ENCODE peak calls at places on chromosomes 5 and 9, in ten cellular contexts. S is stromal cell of bone marrow, W is WTC11, Q is AG09309, D is fibroblast of the aortic adventitia, K is HEK293T, N is GM13977, O is fibroblast of lung, T is OCI-M1, C is NCI-H1092 treated with DMSO at 0.1 percent for 48 hours. I is an unnamed sample.

GRCh38 chr5:107381189-107381856 is 289.4 kb downstream of the EFNA5 start:
- DNase-seq in S (no peak), W (no peak), Q (no peak), D (peak), K (no peak), N (no peak), O (peak), T (no peak), C (no peak), I (peak)

GRCh38 chr5:116574682-116575634 is at the start of gene SEMA6A:
- DNase-seq in S (peak), W (peak), Q (peak), D (peak), K (peak), N (peak), O (peak), T (no peak), C (peak), I (peak)

GRCh38 chr9:92384373-92384772 is 20.0 kb downstream of the OGN start:
- DNase-seq in S (peak), W (no peak), Q (no peak), D (peak), K (no peak), N (no peak), O (peak), T (no peak), C (no peak), I (no peak)

GRCh38 chr5:56900858-56901578 is 8.4 kb upstream of the SETD9 start:
- DNase-seq in S (no peak), W (peak), Q (no peak), D (peak), K (peak), N (peak), O (peak), T (peak), C (peak), I (peak)

GRCh38 chr9:106753155-106753671 is 109.8 kb upstream of the ZNF462 start:
- DNase-seq in S (no peak), W (no peak), Q (no peak), D (no peak), K (no peak), N (peak), O (no peak), T (peak), C (no peak), I (no peak)

GRCh38 chr5:78718185-78718584 is 69.6 kb upstream of the LHFPL2 start:
- DNase-seq in S (no peak), W (no peak), Q (no peak), D (no peak), K (no peak), N (no peak), O (no peak), T (no peak), C (peak), I (no peak)

GRCh38 chr5:14038341-14038959 is 94.0 kb upstream of the DNAH5 start:
- DNase-seq in S (no peak), W (no peak), Q (peak), D (peak), K (no peak), N (no peak), O (peak), T (no peak), C (no peak), I (no peak)

GRCh38 chr5:14714706-14715105 is 50.2 kb downstream of the OTULIN start:
- DNase-seq in S (no peak), W (no peak), Q (no peak), D (no peak), K (no peak), N (no peak), O (no peak), T (no peak), C (peak), I (no peak)

GRCh38 chr5:77693913-77694312 is 55.4 kb upstream of the OTP start:
- DNase-seq in S (no peak), W (no peak), Q (no peak), D (no peak), K (no peak), N (no peak), O (no peak), T (no peak), C (no peak), I (no peak)

GRCh38 chr5:102090770-102091169 is 205.3 kb downstream of the SLCO4C1 start:
- DNase-seq in S (no peak), W (peak), Q (no peak), D (peak), K (peak), N (peak), O (no peak), T (peak), C (peak), I (peak)

GRCh38 chr5:169012471-169012870 is 288.5 kb downstream of the SLIT3 start:
- DNase-seq in S (no peak), W (no peak), Q (no peak), D (no peak), K (no peak), N (no peak), O (no peak), T (no peak), C (no peak), I (no peak)

GRCh38 chr5:178431777-178432155 is 158.4 kb downstream of the COL23A1 start:
- DNase-seq in S (no peak), W (no peak), Q (no peak), D (no peak), K (no peak), N (no peak), O (no peak), T (no peak), C (no peak), I (no peak)

I was measured in A673.